ENCODE peak calls at places on chromosomes 2 and 18, in four cellular contexts. A is K562, J is HEK293T, O is GM12878. T is an unnamed sample.

GRCh38 chr2:10260130-10260529 is 42.6 kb upstream of the HPCAL1 start:
- DNase-seq in J (no peak), A (no peak), O (no peak), T (no peak)

GRCh38 chr2:177031435-177032222 is 181.0 kb upstream of the HNRNPA3 start:
- DNase-seq in A (no peak), J (no peak), O (no peak), T (no peak)

GRCh38 chr18:7789853-7790552 is 222.9 kb downstream of the PTPRM start:
- DNase-seq in O (no peak), A (no peak), J (peak; percentile 29), T (peak; percentile 31)

GRCh38 chr18:77044866-77045664 is 87.5 kb downstream of the MBP start:
- DNase-seq in O (no peak), A (no peak), J (no peak), T (no peak)

GRCh38 chr2:219697811-219698683 is 70.6 kb downstream of the SLC4A3 start:
- DNase-seq in A (no peak), O (no peak), J (no peak), T (no peak)

GRCh38 chr2:58369594-58369993 is 128.5 kb upstream of the FANCL start:
- DNase-seq in J (no peak), A (no peak), O (no peak), T (no peak)

GRCh38 chr2:201383156-201383555 is 26.0 kb upstream of the FLACC1 start:
- DNase-seq in A (peak; percentile 10), O (no peak), J (no peak), T (no peak)

GRCh38 chr2:166773268-166773949 is 114.9 kb upstream of the XIRP2 start:
- DNase-seq in O (no peak), J (no peak), A (no peak), T (no peak)

GRCh38 chr2:46878886-46879285 is 36.7 kb downstream of the MCFD2 start:
- DNase-seq in J (no peak), A (no peak), O (no peak), T (peak; percentile 43)

GRCh38 chr18:9401166-9401565 is 66.6 kb downstream of the TWSG1 start:
- DNase-seq in J (no peak), O (no peak), A (no peak), T (no peak)

GRCh38 chr18:46274266-46274665 is 170.1 kb downstream of the HAUS1 start:
- DNase-seq in A (no peak), O (no peak), J (no peak), T (no peak)

GRCh38 chr2:88967844-88968243 is 276.4 kb downstream of the RPIA start:
- DNase-seq in J (no peak), O (no peak), A (no peak), T (peak; percentile 15)

GRCh38 chr2:232839680-232840079 is 30.4 kb upstream of the SNORC start:
- DNase-seq in J (no peak), A (no peak), O (no peak), T (no peak)

GRCh38 chr2:221844187-221844586 is 272.1 kb upstream of the EPHA4 start:
- DNase-seq in J (no peak), A (no peak), O (peak; percentile 23), T (no peak)

GRCh38 chr2:201907128-201907886 is 101.0 kb downstream of the CDK15 start:
- DNase-seq in J (no peak), A (peak; percentile 60), O (no peak), T (no peak)

GRCh38 chr2:221969087-221969829 is 329.5 kb downstream of the PAX3 start:
- DNase-seq in J (peak; percentile 57), A (no peak), O (no peak), T (peak; percentile 30)

GRCh38 chr2:201016859-201017258 is 53.4 kb upstream of the ORC2 start:
- DNase-seq in J (no peak), A (no peak), O (no peak), T (no peak)

GRCh38 chr2:33104726-33105125 is 158.0 kb downstream of the LTBP1 start:
- DNase-seq in A (peak; percentile 23), O (no peak), J (no peak), T (no peak)

GRCh38 chr2:81658227-81658626 is 1353.7 kb upstream of the LRRTM1 start:
- DNase-seq in J (no peak), A (no peak), O (no peak), T (peak; percentile 18)

GRCh38 chr2:164739966-164740365 is 101.7 kb downstream of the COBLL1 start:
- DNase-seq in A (no peak), J (no peak), O (no peak), T (no peak)

GRCh38 chr2:191038241-191038725 is 24.3 kb upstream of the STAT1 start:
- DNase-seq in O (no peak), A (peak; percentile 31), J (no peak), T (no peak)

GRCh38 chr18:59744271-59744721 is 47.1 kb upstream of the CCBE1 start:
- DNase-seq in O (no peak), A (no peak), J (no peak), T (no peak)

DNA sequence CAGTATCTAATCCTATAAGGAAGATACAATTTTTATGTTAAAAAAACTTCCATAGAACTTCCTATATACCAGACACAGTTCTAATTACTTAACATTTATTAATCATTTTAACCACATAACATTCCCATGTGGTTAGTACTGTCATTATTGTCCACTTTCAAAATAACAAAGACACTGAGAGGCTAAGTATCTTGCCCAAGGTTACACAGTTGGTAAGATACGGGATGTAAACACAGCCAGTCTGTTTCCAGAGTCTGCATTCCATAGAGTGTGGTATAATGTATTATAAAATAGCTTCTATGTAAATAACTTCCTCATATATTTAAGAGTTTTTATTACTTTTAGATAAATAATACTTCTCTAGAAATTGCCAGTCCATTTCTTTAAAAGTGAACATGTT is 383.3 kb upstream of the ETAA1 start:
- DNase-seq in A (no peak), J (no peak), O (no peak), T (no peak)
- TF ChIP-seq TARDBP in A (no peak), J (no peak), O (no peak), T (no peak)

GRCh38 chr2:119749405-119750066 is 10.2 kb upstream of the PTPN4 start:
- DNase-seq in A (no peak), O (no peak), J (no peak), T (no peak)
- TF ChIP-seq TARDBP in A (no peak), O (no peak), J (no peak), T (no peak)

GRCh38 chr2:113200236-113200635 is 26.5 kb downstream of the PSD4 start:
- DNase-seq in O (no peak), A (no peak), J (peak; percentile 34), T (no peak)

GRCh38 chr2:113203217-113203530 is 29.4 kb downstream of the PSD4 start:
- DNase-seq in A (no peak), J (no peak), O (no peak), T (no peak)

GRCh38 chr2:113202305-113203216 is 28.8 kb downstream of the PSD4 start:
- DNase-seq in A (no peak), O (no peak), J (no peak), T (no peak)

GRCh38 chr2:113200736-113201490 is 27.1 kb downstream of the PSD4 start:
- DNase-seq in J (no peak), O (no peak), A (no peak), T (no peak)

GRCh38 chr2:113201496-113202304 is 27.9 kb downstream of the PSD4 start:
- DNase-seq in O (no peak), J (no peak), A (no peak), T (peak; percentile 46)
- TF ChIP-seq TARDBP in O (no peak), J (no peak), A (no peak), T (no peak)

GRCh38 chr18:3340015-3340681 is 78.2 kb downstream of the MYL12B start:
- DNase-seq in O (no peak), J (no peak), A (peak; percentile 37), T (no peak)
- TF ChIP-seq TARDBP in O (no peak), J (no peak), A (no peak), T (no peak)

GRCh38 chr2:26922638-26923466 is 47.6 kb upstream of the MAPRE3 start:
- DNase-seq in J (peak; percentile 86), O (no peak), A (peak; percentile 54), T (peak; percentile 69)
- TF ChIP-seq TARDBP in J (no peak), O (no peak), A (no peak), T (no peak)

T was measured in HepG2.